ENCODE peak calls at places on chromosomes 5 and 9, in nine cellular contexts. M is mesothelial cell of epicardium, C is stomach, V is A549, K is heart right ventricle, Q is lower leg skin, W is astrocyte of the cerebellum, O is foreskin keratinocyte, N is progenitor cell of endocrine pancreas. P is an unnamed sample.

GRCh38 chr9:138115506-138115905 is 237.9 kb downstream of the CACNA1B start:
- DNase-seq in V (no peak), C (peak; percentile 22), K (no peak), Q (no peak), N (no peak), W (no peak), M (no peak), O (no peak), P (no peak)

GRCh38 chr5:6535594-6535993 is 86.9 kb downstream of the UBE2QL1 start:
- DNase-seq in C (no peak), V (no peak), M (no peak), O (no peak), W (no peak), N (no peak), Q (no peak), K (no peak), P (no peak)

GRCh38 chr5:35852084-35852734 is 4.5 kb upstream of the IL7R start:
- DNase-seq in V (peak; percentile 10), N (no peak), Q (no peak), M (no peak), O (no peak), C (no peak), W (no peak), K (no peak), P (no peak)

GRCh38 chr9:134951994-134952393 is 34.3 kb upstream of the FCN1 start:
- DNase-seq in O (no peak), N (no peak), K (no peak), M (no peak), C (no peak), Q (no peak), W (no peak), V (no peak), P (no peak)

GRCh38 chr5:133754575-133755169 is 142.3 kb upstream of the FSTL4 start:
- DNase-seq in C (peak; percentile 40), M (no peak), K (no peak), V (peak; percentile 44), W (no peak), N (no peak), O (no peak), Q (no peak), P (no peak)

GRCh38 chr5:115773010-115773580 is 43.4 kb downstream of the CDO1 start:
- DNase-seq in M (no peak), O (no peak), C (no peak), V (no peak), K (no peak), Q (no peak), W (no peak), N (no peak), P (no peak)

GRCh38 chr9:124007468-124008306 is 3.9 kb upstream of the LHX2 start:
- DNase-seq in N (no peak), V (no peak), M (no peak), O (no peak), Q (no peak), K (no peak), C (no peak), W (no peak), P (no peak)

GRCh38 chr5:75167345-75167744 is 69.3 kb downstream of the ANKRD31 start:
- DNase-seq in Q (no peak), V (peak; percentile 31), C (no peak), K (no peak), N (no peak), M (no peak), O (no peak), W (no peak), P (no peak)

GRCh38 chr5:5179079-5179478 is 38.9 kb downstream of the ADAMTS16 start:
- DNase-seq in Q (no peak), W (no peak), K (no peak), N (no peak), O (no peak), C (no peak), V (peak; percentile 21), M (no peak), P (no peak)

GRCh38 chr5:1245901-1246576 is 20.9 kb downstream of the SLC6A18 start:
- DNase-seq in C (no peak), Q (no peak), O (no peak), N (no peak), V (no peak), W (no peak), K (no peak), M (no peak), P (no peak)

GRCh38 chr5:135436856-135437795 is 10.0 kb downstream of the DCANP1 start:
- DNase-seq in N (no peak), K (no peak), V (no peak), C (no peak), O (no peak), W (no peak), Q (no peak), M (no peak), P (no peak)

GRCh38 chr5:39148983-39149534 is 70.3 kb downstream of the FYB1 start:
- DNase-seq in K (no peak), N (no peak), W (peak; percentile 0), O (no peak), Q (no peak), V (no peak), M (no peak), C (no peak), P (no peak)

GRCh38 chr5:1380011-1380817 is 35.3 kb upstream of the CLPTM1L start:
- DNase-seq in M (no peak), Q (no peak), W (no peak), V (no peak), C (peak; percentile 63), O (no peak), K (peak; percentile 56), N (peak; percentile 46), P (peak; percentile 69)

GRCh38 chr5:1444361-1445189 is 665 bp downstream of the SLC6A3 start:
- DNase-seq in C (peak; percentile 14), K (no peak), Q (no peak), N (no peak), M (no peak), W (no peak), O (no peak), V (no peak), P (peak; percentile 21)

GRCh38 chr9:136345281-136346156 is 18.0 kb downstream of the DNLZ start:
- DNase-seq in Q (no peak), K (peak; percentile 77), M (no peak), V (peak; percentile 52), O (no peak), N (peak; percentile 50), W (no peak), C (peak; percentile 80), P (no peak)

DNA sequence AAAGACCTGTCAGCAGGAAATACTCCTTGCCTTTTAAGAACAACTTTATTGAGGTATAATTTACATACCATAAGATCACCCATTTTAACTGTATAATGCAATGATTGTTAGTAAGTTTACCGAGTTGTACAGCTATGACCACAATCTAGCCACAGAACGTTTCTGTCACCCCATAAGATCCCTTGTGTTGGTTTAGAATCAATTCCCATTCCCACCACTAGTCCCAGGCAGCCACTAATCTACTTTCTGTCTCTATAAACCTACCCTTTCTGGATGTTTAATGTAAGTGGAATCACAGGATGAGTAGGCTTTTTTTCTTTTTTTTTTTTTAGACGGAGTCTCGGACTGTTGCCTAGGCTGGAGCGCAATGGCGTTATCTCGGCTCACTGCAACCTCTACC is 4.4 kb downstream of the GPR107 start:
- DNase-seq in N (no peak), O (no peak), Q (no peak), K (no peak), C (no peak), M (no peak), W (no peak), V (peak; percentile 71), P (no peak)
- TF ChIP-seq CTCF in N (peak; percentile 46), O (peak; percentile 44), Q (no peak), K (no peak), C (peak; percentile 28), M (peak; percentile 25), W (peak; percentile 25), V (no peak), P (no peak)

DNA sequence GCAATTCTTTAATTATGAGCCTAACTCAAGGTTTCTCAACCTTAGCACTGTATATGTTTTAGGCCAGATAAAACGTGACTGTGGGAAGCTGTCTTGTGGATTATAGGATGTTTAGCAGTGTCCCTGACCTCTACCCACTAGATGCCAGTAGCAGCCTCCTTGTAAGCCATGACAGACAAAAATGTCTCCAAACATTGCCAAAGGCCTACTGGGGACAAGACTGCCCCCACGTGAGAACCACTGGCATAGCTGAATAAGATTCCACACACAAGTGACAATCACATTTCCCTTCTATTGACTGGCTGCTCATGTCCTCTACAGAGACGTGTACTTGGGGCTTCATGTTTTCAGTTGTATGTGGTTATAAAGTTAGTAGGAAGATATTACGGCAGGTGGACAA is 55.4 kb downstream of the GOLM1 start:
- DNase-seq in V (no peak), O (no peak), K (no peak), M (no peak), Q (no peak), N (no peak), W (no peak), C (no peak), P (no peak)
- TF ChIP-seq CTCF in V (no peak), O (no peak), K (no peak), M (no peak), Q (no peak), N (no peak), W (no peak), C (no peak), P (no peak)

GRCh38 chr5:8320244-8320643 is 451.3 kb downstream of the MTRR start:
- DNase-seq in N (no peak), Q (no peak), O (no peak), M (no peak), W (no peak), C (no peak), K (no peak), V (no peak), P (no peak)
- TF ChIP-seq CTCF in N (no peak), Q (no peak), O (no peak), M (no peak), W (no peak), C (no peak), K (no peak), V (no peak), P (no peak)

GRCh38 chr9:26888271-26888670 is 4.3 kb downstream of the CAAP1 start:
- DNase-seq in M (no peak), Q (no peak), K (no peak), C (no peak), N (no peak), W (no peak), O (no peak), V (no peak), P (no peak)

GRCh38 chr9:26893030-26893676 is 551 bp upstream of the CAAP1 start:
- DNase-seq in O (no peak), M (no peak), Q (no peak), C (no peak), N (no peak), W (no peak), K (no peak), V (no peak), P (no peak)

DNA sequence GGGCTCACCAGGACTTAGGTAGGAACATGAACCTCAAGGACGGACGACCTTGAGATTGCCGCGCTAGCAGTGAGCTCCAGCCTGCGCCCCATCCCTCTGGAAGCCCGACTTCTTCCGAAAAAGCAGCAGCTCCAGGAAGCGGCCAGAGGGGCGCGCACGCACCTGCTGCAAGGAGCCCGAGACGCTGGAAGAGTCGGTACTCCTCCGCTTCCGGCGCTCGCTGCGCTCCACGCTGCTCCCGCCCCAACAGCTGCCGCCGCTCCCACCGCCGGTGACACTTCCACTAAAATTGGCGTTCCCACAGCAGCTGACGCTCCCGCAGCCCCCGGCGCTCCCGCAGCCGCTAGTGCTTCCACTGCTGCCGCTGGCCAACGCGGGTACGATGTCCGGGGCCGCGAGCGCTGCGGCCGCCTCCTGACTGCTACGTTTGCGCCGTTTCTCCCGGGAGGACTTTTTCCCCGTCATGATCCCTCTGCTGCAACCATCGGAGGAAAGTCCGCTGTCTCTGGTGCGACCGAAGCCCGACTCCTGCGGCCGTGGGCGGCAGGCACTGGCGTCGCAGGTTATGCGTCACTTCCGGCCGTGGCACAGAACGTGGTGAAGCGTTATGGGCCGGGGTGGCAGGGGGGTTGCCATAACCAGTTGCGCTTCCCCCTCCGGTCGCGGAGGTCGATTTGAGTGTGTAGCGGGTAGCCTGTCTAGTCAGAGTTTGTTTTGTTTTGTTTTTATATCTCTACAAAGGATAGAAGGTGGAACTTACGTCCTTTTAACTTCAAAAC is at the start of gene CAAP1:
- DNase-seq in N (peak; percentile 76), K (peak; percentile 92), W (peak; percentile 74), O (peak; percentile 68), V (peak; percentile 88), Q (peak; percentile 88), C (peak; percentile 94), M (peak; percentile 85), P (peak; percentile 87)
- TF ChIP-seq CTCF in N (peak; percentile 54), K (no peak), W (peak; percentile 37), O (peak; percentile 57), V (peak; percentile 33), Q (no peak), C (no peak), M (peak; percentile 24), P (no peak)